ENCODE peak calls at places on chromosome 6, in seven cellular contexts. V is mesendoderm, X is NCI-H2081, K is GM20000, G is mucosa of descending colon, O is AML-193, T is neural progenitor cell. Q is an unnamed sample.
A peak's percentile ranks its signal among the peaks of the same experiment; 100 is the strongest.

GRCh38 chr6:14573267-14573666 is 455.7 kb downstream of the CD83 start:
- DNase-seq in V (no peak), X (peak; percentile 26), K (no peak), G (no peak), O (no peak), T (no peak), Q (no peak)

GRCh38 chr6:132764370-132764769 is 6.7 kb upstream of the VNN2 start:
- DNase-seq in V (peak; percentile 36), X (no peak), K (no peak), G (no peak), O (no peak), T (peak; percentile 15), Q (peak; percentile 95)

GRCh38 chr6:41967312-41968287 is 26.0 kb upstream of the CCND3 start:
- DNase-seq in V (peak; percentile 26), X (no peak), K (no peak), G (no peak), O (no peak), T (no peak), Q (peak; percentile 87)

GRCh38 chr6:153092082-153093013 is 38.7 kb downstream of the RGS17 start:
- DNase-seq in V (no peak), X (no peak), K (peak; percentile 14), G (no peak), O (peak; percentile 6), T (no peak), Q (peak; percentile 93)

GRCh38 chr6:21601341-21601740 is 7.8 kb downstream of the SOX4 start:
- DNase-seq in V (no peak), X (no peak), K (no peak), G (no peak), O (no peak), T (no peak), Q (no peak)

GRCh38 chr6:131004387-131004755 is 58.7 kb downstream of the EPB41L2 start:
- DNase-seq in V (no peak), X (no peak), K (no peak), G (no peak), O (no peak), T (no peak), Q (no peak)

GRCh38 chr6:13493147-13493546 is 5.7 kb upstream of the GFOD1 start:
- DNase-seq in V (no peak), X (no peak), K (no peak), G (no peak), O (no peak), T (no peak), Q (no peak)

GRCh38 chr6:10425973-10426780 is 11.3 kb upstream of the TFAP2A start:
- DNase-seq in V (peak; percentile 84), X (no peak), K (peak; percentile 63), G (no peak), O (no peak), T (peak; percentile 73), Q (no peak)

GRCh38 chr6:151647871-151648639 is 154.2 kb downstream of the CCDC170 start:
- DNase-seq in V (peak; percentile 95), X (no peak), K (no peak), G (peak; percentile 17), O (no peak), T (peak; percentile 75), Q (no peak)

GRCh38 chr6:27672113-27672799 is 199.4 kb upstream of the ZNF184 start:
- DNase-seq in V (peak; percentile 99), X (peak; percentile 92), K (peak; percentile 63), G (peak; percentile 25), O (no peak), T (peak; percentile 88), Q (peak; percentile 78)

GRCh38 chr6:113082691-113083090 is 735.6 kb downstream of the RFPL4B start:
- DNase-seq in V (peak; percentile 4), X (no peak), K (no peak), G (no peak), O (no peak), T (no peak), Q (peak; percentile 36)